ENCODE peak calls at places on chromosome 5, in nine cellular contexts. U is activated naive CD8-positive, alpha-beta T cell treated with anti-CD3 and anti-CD28 coated beads for 36 hours; D is stimulated activated CD4-positive, alpha-beta T cell treated with anti-CD3 and anti-CD28 coated beads, Interleukin-12 subunit alpha, Interleukin-12 subunit beta, amount 100 ng/mL, for 4 hours; G is HL-60; M is HTR-8/SVneo; F is RCC 7860; J is astrocyte of the cerebellum; T is RWPE1; L is immature natural killer cell. K is an unnamed sample.

GRCh38 chr5:176779537-176779936 is 30.8 kb upstream of the UNC5A start:
- DNase-seq in M (no peak), L (no peak), U (no peak), F (no peak), D (no peak), J (no peak), G (no peak), T (no peak), K (no peak)

GRCh38 chr5:18236386-18236785 is 602.1 kb downstream of the TAF11L14 start:
- DNase-seq in M (no peak), U (no peak), F (no peak), G (no peak), J (no peak), L (no peak), D (no peak), T (no peak), K (peak)

GRCh38 chr5:138033275-138033808 is 463 bp upstream of the FAM13B start:
- DNase-seq in G (no peak), U (no peak), L (no peak), J (no peak), M (no peak), T (no peak), D (no peak), F (no peak), K (no peak)

GRCh38 chr5:176154821-176155220 is 83.4 kb upstream of the SIMC1 start:
- DNase-seq in L (no peak), M (no peak), U (no peak), F (no peak), G (no peak), D (no peak), T (no peak), J (no peak), K (no peak)

GRCh38 chr5:132437604-132438275 is 52.8 kb downstream of the IRF1 start:
- DNase-seq in G (no peak), T (peak), M (peak), U (peak), F (peak), D (peak), L (peak), J (no peak), K (peak)

GRCh38 chr5:150317048-150318003 is 14.6 kb upstream of the ARSI start:
- DNase-seq in J (peak), L (no peak), U (no peak), G (no peak), M (peak), D (no peak), F (peak), T (peak), K (peak)

GRCh38 chr5:20524956-20525529 is 537.0 kb upstream of the CDH18 start:
- DNase-seq in F (no peak), U (no peak), T (no peak), J (peak), M (no peak), L (no peak), G (no peak), D (no peak), K (no peak)

GRCh38 chr5:142544946-142545652 is 140.8 kb downstream of the FGF1 start:
- DNase-seq in M (no peak), G (no peak), U (no peak), D (no peak), J (no peak), T (no peak), F (no peak), L (no peak), K (no peak)

GRCh38 chr5:652773-653350 is 40.3 kb downstream of the TPPP start:
- DNase-seq in L (no peak), D (no peak), G (no peak), J (no peak), F (no peak), U (no peak), M (no peak), T (no peak), K (no peak)

GRCh38 chr5:108661590-108662219 is 86.0 kb upstream of the FER start:
- DNase-seq in F (no peak), G (no peak), M (no peak), L (no peak), U (no peak), D (no peak), J (no peak), T (peak), K (no peak)

GRCh38 chr5:177086918-177087706 is 397 bp downstream of the FGFR4 start:
- DNase-seq in U (peak), F (peak), T (peak), D (peak), J (no peak), L (peak), M (peak), G (no peak), K (peak)

GRCh38 chr5:3217114-3217513 is 378.5 kb upstream of the IRX1 start:
- DNase-seq in U (no peak), F (no peak), D (no peak), G (no peak), L (no peak), M (no peak), J (no peak), T (no peak), K (no peak)

GRCh38 chr5:54611290-54611951 is 93.9 kb downstream of the SNX18 start:
- DNase-seq in M (no peak), J (no peak), U (no peak), G (no peak), F (no peak), L (no peak), T (no peak), D (no peak), K (no peak)

GRCh38 chr5:176739461-176740051 is 70.8 kb upstream of the UNC5A start:
- DNase-seq in M (no peak), F (no peak), L (no peak), G (no peak), U (no peak), J (no peak), D (no peak), T (no peak), K (no peak)

GRCh38 chr5:138653502-138653901 is 78.3 kb upstream of the HSPA9 start:
- DNase-seq in F (no peak), D (no peak), T (peak), J (no peak), L (no peak), M (no peak), G (no peak), U (no peak), K (no peak)

GRCh38 chr5:179054036-179054785 is 6.0 kb upstream of the ZNF354C start:
- DNase-seq in M (no peak), T (no peak), D (no peak), G (no peak), J (no peak), U (no peak), L (no peak), F (no peak), K (no peak)

GRCh38 chr5:72390836-72391235 is 70.7 kb downstream of the PTCD2 start:
- DNase-seq in U (no peak), M (no peak), T (no peak), G (no peak), J (no peak), L (no peak), D (no peak), F (no peak), K (no peak)

GRCh38 chr5:18321516-18321915 is 687.3 kb downstream of the TAF11L14 start:
- DNase-seq in G (no peak), J (no peak), U (no peak), L (no peak), M (no peak), T (no peak), F (no peak), D (no peak), K (no peak)